ENCODE peak calls at places on chromosomes 6 and 20, in five cellular contexts. B is cardiac septum, V is IMR-90, Q is esophagus muscularis mucosa, J is endodermal cell. R is an unnamed sample.

GRCh38 chr6:122733259-122733658 is 46.3 kb upstream of the FABP7 start:
- DNase-seq in Q (no peak), B (no peak), V (no peak), J (no peak), R (no peak)

GRCh38 chr6:36277946-36278465 is 8.1 kb downstream of the PNPLA1 start:
- DNase-seq in Q (no peak), B (no peak), J (no peak), V (no peak), R (no peak)

GRCh38 chr6:163263196-163263595 is 151.3 kb upstream of the QKI start:
- DNase-seq in J (no peak), B (no peak), Q (no peak), V (no peak), R (peak; percentile 27)

GRCh38 chr6:8110725-8111124 is 8.4 kb upstream of the EEF1E1 start:
- DNase-seq in V (no peak), J (no peak), B (no peak), Q (peak; percentile 37), R (no peak)

GRCh38 chr6:22755605-22756004 is 186.2 kb downstream of the HDGFL1 start:
- DNase-seq in J (no peak), Q (no peak), V (no peak), B (no peak), R (no peak)

GRCh38 chr6:159665868-159666635 is 27.0 kb downstream of the SOD2 start:
- DNase-seq in B (no peak), V (peak; percentile 50), J (no peak), Q (no peak), R (no peak)

GRCh38 chr20:32480361-32481199 is 104.6 kb downstream of the NOL4L start:
- DNase-seq in Q (no peak), B (no peak), J (peak; percentile 48), V (peak; percentile 44), R (no peak)

GRCh38 chr6:166866839-166867637 is 89.3 kb downstream of the RNASET2 start:
- DNase-seq in J (no peak), B (no peak), Q (peak; percentile 75), V (no peak), R (no peak)

GRCh38 chr6:7051780-7052440 is 55.9 kb upstream of the RREB1 start:
- DNase-seq in V (no peak), J (peak; percentile 88), Q (no peak), B (peak; percentile 84), R (no peak)

GRCh38 chr6:562052-562676 is 94.7 kb downstream of the HUS1B start:
- DNase-seq in J (no peak), V (no peak), Q (no peak), B (no peak), R (no peak)

GRCh38 chr6:27066381-27066780 is 181.1 kb upstream of the PRSS16 start:
- DNase-seq in B (no peak), J (peak; percentile 63), Q (no peak), V (no peak), R (no peak)

GRCh38 chr6:143575440-143575839 is 63.9 kb upstream of the FUCA2 start:
- DNase-seq in B (peak; percentile 66), V (peak; percentile 86), J (peak; percentile 78), Q (no peak), R (peak; percentile 78)

GRCh38 chr20:17808357-17808756 is 108.6 kb downstream of the BANF2 start:
- DNase-seq in J (no peak), Q (no peak), V (peak; percentile 48), B (no peak), R (peak; percentile 85)

GRCh38 chr6:1820165-1820564 is 210.4 kb downstream of the FOXC1 start:
- DNase-seq in Q (no peak), J (no peak), V (peak; percentile 69), B (no peak), R (no peak)

GRCh38 chr6:44237813-44238433 is 9.0 kb upstream of the HSP90AB1 start:
- DNase-seq in V (peak; percentile 56), Q (peak; percentile 95), B (peak; percentile 93), J (peak; percentile 90), R (peak; percentile 69)

GRCh38 chr6:26017567-26017966 is 55.0 kb downstream of the TRIM38 start:
- DNase-seq in B (peak; percentile 81), V (peak; percentile 95), J (peak; percentile 77), Q (no peak), R (peak; percentile 92)

GRCh38 chr6:135458051-135458450 is 39.5 kb downstream of the AHI1 start:
- DNase-seq in V (no peak), J (no peak), B (no peak), Q (no peak), R (no peak)

GRCh38 chr20:23143098-23143497 is 57.0 kb upstream of the CD93 start:
- DNase-seq in Q (no peak), V (peak; percentile 85), B (peak; percentile 91), J (no peak), R (peak; percentile 95)

R was measured in RPMI7951.